ENCODE peak calls at places on chromosomes 3 and 15, in seven cellular contexts. One of them, this sample, is unnamed.

GRCh38 chr3:49656541-49657112 is 17.5 kb upstream of the APEH start:
- DNase-seq in non-pigmented ciliary epithelial cell: no peak
- DNase-seq in IMR-90: no peak
- DNase-seq in mesothelial cell of epicardium: no peak
- DNase-seq in NCI-H1092: no peak
- DNase-seq in activated gamma-delta T cell treated with Interleukin-2 at 50 U/mL for 16 hours: no peak
- DNase-seq in RPMI8226: peak
- DNase-seq in this sample: peak

GRCh38 chr15:98807262-98807661 is 158.9 kb downstream of the IGF1R start:
- DNase-seq in non-pigmented ciliary epithelial cell: peak
- DNase-seq in IMR-90: peak
- DNase-seq in mesothelial cell of epicardium: no peak
- DNase-seq in NCI-H1092: no peak
- DNase-seq in activated gamma-delta T cell treated with Interleukin-2 at 50 U/mL for 16 hours: no peak
- DNase-seq in RPMI8226: no peak
- DNase-seq in this sample: peak

GRCh38 chr15:33963831-33964664 is 4.2 kb upstream of the CHRM5 start:
- DNase-seq in non-pigmented ciliary epithelial cell: no peak
- DNase-seq in IMR-90: peak
- DNase-seq in mesothelial cell of epicardium: no peak
- DNase-seq in NCI-H1092: no peak
- DNase-seq in activated gamma-delta T cell treated with Interleukin-2 at 50 U/mL for 16 hours: no peak
- DNase-seq in RPMI8226: peak
- DNase-seq in this sample: peak

GRCh38 chr15:60582370-60583036 is 103.6 kb upstream of the ICE2 start:
- DNase-seq in non-pigmented ciliary epithelial cell: peak
- DNase-seq in IMR-90: peak
- DNase-seq in mesothelial cell of epicardium: no peak
- DNase-seq in NCI-H1092: no peak
- DNase-seq in activated gamma-delta T cell treated with Interleukin-2 at 50 U/mL for 16 hours: peak
- DNase-seq in RPMI8226: no peak
- DNase-seq in this sample: peak

GRCh38 chr3:45035441-45036301 is 9.6 kb downstream of the CLEC3B start:
- DNase-seq in non-pigmented ciliary epithelial cell: no peak
- DNase-seq in IMR-90: peak
- DNase-seq in mesothelial cell of epicardium: no peak
- DNase-seq in NCI-H1092: no peak
- DNase-seq in activated gamma-delta T cell treated with Interleukin-2 at 50 U/mL for 16 hours: no peak
- DNase-seq in RPMI8226: no peak
- DNase-seq in this sample: peak

GRCh38 chr3:172701056-172701455 is 9.8 kb downstream of the NCEH1 start:
- DNase-seq in non-pigmented ciliary epithelial cell: no peak
- DNase-seq in IMR-90: no peak
- DNase-seq in mesothelial cell of epicardium: no peak
- DNase-seq in NCI-H1092: no peak
- DNase-seq in activated gamma-delta T cell treated with Interleukin-2 at 50 U/mL for 16 hours: no peak
- DNase-seq in RPMI8226: no peak
- DNase-seq in this sample: no peak

GRCh38 chr15:94327356-94327936 is 96.1 kb downstream of the MCTP2 start:
- DNase-seq in non-pigmented ciliary epithelial cell: no peak
- DNase-seq in IMR-90: peak
- DNase-seq in mesothelial cell of epicardium: no peak
- DNase-seq in NCI-H1092: peak
- DNase-seq in activated gamma-delta T cell treated with Interleukin-2 at 50 U/mL for 16 hours: no peak
- DNase-seq in RPMI8226: peak
- DNase-seq in this sample: peak

GRCh38 chr3:29486917-29487316 is 206.0 kb downstream of the RBMS3 start:
- DNase-seq in non-pigmented ciliary epithelial cell: no peak
- DNase-seq in IMR-90: no peak
- DNase-seq in mesothelial cell of epicardium: no peak
- DNase-seq in NCI-H1092: no peak
- DNase-seq in activated gamma-delta T cell treated with Interleukin-2 at 50 U/mL for 16 hours: no peak
- DNase-seq in RPMI8226: no peak
- DNase-seq in this sample: no peak

GRCh38 chr3:123337226-123337625 is 111.7 kb downstream of the ADCY5 start:
- DNase-seq in non-pigmented ciliary epithelial cell: no peak
- DNase-seq in IMR-90: no peak
- DNase-seq in mesothelial cell of epicardium: no peak
- DNase-seq in NCI-H1092: no peak
- DNase-seq in activated gamma-delta T cell treated with Interleukin-2 at 50 U/mL for 16 hours: no peak
- DNase-seq in RPMI8226: no peak
- DNase-seq in this sample: no peak

GRCh38 chr3:181782306-181782924 is 70.7 kb downstream of the SOX2 start:
- DNase-seq in non-pigmented ciliary epithelial cell: peak
- DNase-seq in IMR-90: no peak
- DNase-seq in mesothelial cell of epicardium: no peak
- DNase-seq in NCI-H1092: no peak
- DNase-seq in activated gamma-delta T cell treated with Interleukin-2 at 50 U/mL for 16 hours: no peak
- DNase-seq in RPMI8226: no peak
- DNase-seq in this sample: peak

GRCh38 chr3:196268270-196269163 is 19.0 kb downstream of the PCYT1A start:
- DNase-seq in non-pigmented ciliary epithelial cell: no peak
- DNase-seq in IMR-90: peak
- DNase-seq in mesothelial cell of epicardium: no peak
- DNase-seq in NCI-H1092: no peak
- DNase-seq in activated gamma-delta T cell treated with Interleukin-2 at 50 U/mL for 16 hours: no peak
- DNase-seq in RPMI8226: peak
- DNase-seq in this sample: peak

GRCh38 chr15:91335702-91336101 is 235.6 kb downstream of the SV2B start:
- DNase-seq in non-pigmented ciliary epithelial cell: no peak
- DNase-seq in IMR-90: no peak
- DNase-seq in mesothelial cell of epicardium: no peak
- DNase-seq in NCI-H1092: no peak
- DNase-seq in activated gamma-delta T cell treated with Interleukin-2 at 50 U/mL for 16 hours: no peak
- DNase-seq in RPMI8226: no peak
- DNase-seq in this sample: no peak

GRCh38 chr15:55743615-55743978 is 645 bp upstream of the PRTG start:
- DNase-seq in non-pigmented ciliary epithelial cell: no peak
- DNase-seq in IMR-90: no peak
- DNase-seq in mesothelial cell of epicardium: no peak
- DNase-seq in NCI-H1092: no peak
- DNase-seq in activated gamma-delta T cell treated with Interleukin-2 at 50 U/mL for 16 hours: no peak
- DNase-seq in RPMI8226: no peak
- DNase-seq in this sample: peak

GRCh38 chr3:43616034-43616433 is 5.8 kb downstream of the ANO10 start:
- DNase-seq in non-pigmented ciliary epithelial cell: no peak
- DNase-seq in IMR-90: no peak
- DNase-seq in mesothelial cell of epicardium: no peak
- DNase-seq in NCI-H1092: no peak
- DNase-seq in activated gamma-delta T cell treated with Interleukin-2 at 50 U/mL for 16 hours: no peak
- DNase-seq in RPMI8226: no peak
- DNase-seq in this sample: no peak

GRCh38 chr3:60698117-60698516 is 553.1 kb downstream of the FHIT start:
- DNase-seq in non-pigmented ciliary epithelial cell: no peak
- DNase-seq in IMR-90: no peak
- DNase-seq in mesothelial cell of epicardium: no peak
- DNase-seq in NCI-H1092: no peak
- DNase-seq in activated gamma-delta T cell treated with Interleukin-2 at 50 U/mL for 16 hours: no peak
- DNase-seq in RPMI8226: no peak
- DNase-seq in this sample: no peak

GRCh38 chr3:12898290-12898979 is 57.1 kb upstream of the RPL32 start:
- DNase-seq in non-pigmented ciliary epithelial cell: no peak
- DNase-seq in IMR-90: no peak
- DNase-seq in mesothelial cell of epicardium: no peak
- DNase-seq in NCI-H1092: no peak
- DNase-seq in activated gamma-delta T cell treated with Interleukin-2 at 50 U/mL for 16 hours: no peak
- DNase-seq in RPMI8226: no peak
- DNase-seq in this sample: no peak

GRCh38 chr3:133991637-133992036 is 38.1 kb downstream of the SLCO2A1 start:
- DNase-seq in non-pigmented ciliary epithelial cell: no peak
- DNase-seq in IMR-90: no peak
- DNase-seq in mesothelial cell of epicardium: no peak
- DNase-seq in NCI-H1092: no peak
- DNase-seq in activated gamma-delta T cell treated with Interleukin-2 at 50 U/mL for 16 hours: no peak
- DNase-seq in RPMI8226: peak
- DNase-seq in this sample: no peak

GRCh38 chr15:57375827-57376694 is at the start of gene CGNL1:
- DNase-seq in non-pigmented ciliary epithelial cell: no peak
- DNase-seq in IMR-90: no peak
- DNase-seq in mesothelial cell of epicardium: peak
- DNase-seq in NCI-H1092: no peak
- DNase-seq in activated gamma-delta T cell treated with Interleukin-2 at 50 U/mL for 16 hours: no peak
- DNase-seq in RPMI8226: peak
- DNase-seq in this sample: no peak

GRCh38 chr3:141796436-141797166 is 33.4 kb downstream of the GRK7 start:
- DNase-seq in non-pigmented ciliary epithelial cell: peak
- DNase-seq in IMR-90: no peak
- DNase-seq in mesothelial cell of epicardium: no peak
- DNase-seq in NCI-H1092: no peak
- DNase-seq in activated gamma-delta T cell treated with Interleukin-2 at 50 U/mL for 16 hours: peak
- DNase-seq in RPMI8226: peak
- DNase-seq in this sample: peak

GRCh38 chr3:62556121-62556520 is 182.8 kb upstream of the FEZF2 start:
- DNase-seq in non-pigmented ciliary epithelial cell: no peak
- DNase-seq in IMR-90: no peak
- DNase-seq in mesothelial cell of epicardium: no peak
- DNase-seq in NCI-H1092: no peak
- DNase-seq in activated gamma-delta T cell treated with Interleukin-2 at 50 U/mL for 16 hours: no peak
- DNase-seq in RPMI8226: no peak
- DNase-seq in this sample: no peak

GRCh38 chr3:27200721-27201434 is 168.3 kb downstream of the NEK10 start:
- DNase-seq in non-pigmented ciliary epithelial cell: no peak
- DNase-seq in IMR-90: no peak
- DNase-seq in mesothelial cell of epicardium: no peak
- DNase-seq in NCI-H1092: no peak
- DNase-seq in activated gamma-delta T cell treated with Interleukin-2 at 50 U/mL for 16 hours: no peak
- DNase-seq in RPMI8226: no peak
- DNase-seq in this sample: no peak

GRCh38 chr15:85330941-85331588 is 49.3 kb upstream of the AKAP13 start:
- DNase-seq in non-pigmented ciliary epithelial cell: no peak
- DNase-seq in IMR-90: peak
- DNase-seq in mesothelial cell of epicardium: peak
- DNase-seq in NCI-H1092: peak
- DNase-seq in activated gamma-delta T cell treated with Interleukin-2 at 50 U/mL for 16 hours: peak
- DNase-seq in RPMI8226: peak
- DNase-seq in this sample: peak

GRCh38 chr3:179323197-179323901 is 518 bp downstream of the ZNF639 start:
- DNase-seq in non-pigmented ciliary epithelial cell: no peak
- DNase-seq in IMR-90: peak
- DNase-seq in mesothelial cell of epicardium: peak
- DNase-seq in NCI-H1092: peak
- DNase-seq in activated gamma-delta T cell treated with Interleukin-2 at 50 U/mL for 16 hours: peak
- DNase-seq in RPMI8226: peak
- DNase-seq in this sample: peak